ENCODE peak calls at places on chromosomes 4 and X, in nine cellular contexts. U is esophagus squamous epithelium, T is prostate gland, H is IMR-90, P is body of pancreas, R is sigmoid colon, D is ovary, N is testis, O is upper lobe of left lung. K is an unnamed sample.

GRCh38 chr4:20370284-20370683 is 118.6 kb downstream of the SLIT2 start:
- DNase-seq in R (no peak), T (no peak), P (no peak), D (no peak), H (peak; percentile 85), O (no peak), U (no peak), N (no peak), K (no peak)

GRCh38 chr4:176902710-176903323 is 110.1 kb upstream of the VEGFC start:
- DNase-seq in R (no peak), U (no peak), H (peak; percentile 95), O (no peak), P (no peak), T (no peak), N (no peak), D (no peak), K (no peak)

GRCh38 chr4:140980426-140981200 is 152.7 kb downstream of the RNF150 start:
- DNase-seq in O (no peak), H (no peak), T (no peak), P (no peak), N (no peak), U (no peak), R (no peak), D (no peak), K (no peak)

GRCh38 chr4:2798399-2799301 is 5.8 kb downstream of the SH3BP2 start:
- DNase-seq in U (no peak), O (peak; percentile 87), T (no peak), R (peak; percentile 83), H (no peak), N (no peak), D (peak; percentile 34), P (no peak), K (peak; percentile 95)

GRCh38 chr4:88523325-88524129 is at the start of gene PYURF:
- DNase-seq in O (peak; percentile 98), H (peak; percentile 91), P (peak; percentile 96), U (peak; percentile 39), N (peak; percentile 97), R (peak; percentile 98), D (peak; percentile 94), T (peak; percentile 93), K (peak; percentile 96)

GRCh38 chrX:55908685-55909212 is 191.2 kb downstream of the RRAGB start:
- DNase-seq in R (no peak), H (no peak), O (peak; percentile 58), U (no peak), T (peak; percentile 4), N (peak; percentile 44), P (no peak), D (no peak), K (peak; percentile 72)

GRCh38 chr4:102285831-102286230 is 59.5 kb downstream of the SLC39A8 start:
- DNase-seq in R (no peak), O (no peak), U (no peak), T (no peak), P (no peak), H (no peak), D (no peak), N (no peak), K (no peak)

GRCh38 chr4:176435891-176436499 is 116.2 kb downstream of the SPCS3 start:
- DNase-seq in R (no peak), P (no peak), D (no peak), H (peak; percentile 51), T (no peak), N (no peak), U (no peak), O (no peak), K (no peak)

GRCh38 chr4:40152642-40153041 is 44.2 kb upstream of the RHOH start:
- DNase-seq in D (no peak), O (no peak), P (no peak), H (no peak), R (no peak), U (no peak), N (no peak), T (no peak), K (no peak)

GRCh38 chr4:183832776-183833450 is 72.2 kb upstream of the STOX2 start:
- DNase-seq in R (no peak), H (no peak), T (no peak), O (no peak), P (no peak), D (no peak), U (no peak), N (no peak), K (no peak)

GRCh38 chrX:151151668-151152267 is 24.6 kb upstream of the GPR50 start:
- DNase-seq in P (peak; percentile 33), R (no peak), U (no peak), T (peak; percentile 15), O (no peak), N (peak; percentile 46), D (no peak), H (peak; percentile 54), K (no peak)

GRCh38 chr4:6494431-6495295 is 22.2 kb upstream of the PPP2R2C start:
- DNase-seq in P (no peak), D (no peak), N (no peak), U (no peak), O (peak; percentile 57), H (no peak), T (no peak), R (no peak), K (no peak)

GRCh38 chrX:73859622-73860021 is 296.6 kb downstream of the CHIC1 start:
- DNase-seq in H (no peak), R (no peak), T (no peak), N (no peak), U (no peak), P (no peak), O (no peak), D (no peak), K (no peak)

GRCh38 chr4:118288097-118288496 is 64.7 kb downstream of the PRSS12 start:
- DNase-seq in N (no peak), T (no peak), D (no peak), U (no peak), H (peak; percentile 97), P (no peak), O (no peak), R (no peak), K (no peak)

GRCh38 chrX:77453190-77453589 is 6.0 kb downstream of the FGF16 start:
- DNase-seq in O (no peak), P (no peak), T (no peak), R (no peak), H (no peak), U (no peak), D (no peak), N (no peak), K (no peak)

GRCh38 chr4:31246856-31247255 is 526.7 kb downstream of the PCDH7 start:
- DNase-seq in T (no peak), D (no peak), H (no peak), O (no peak), U (no peak), R (no peak), P (no peak), N (no peak), K (no peak)

GRCh38 chr4:8657381-8657776 is 64.8 kb downstream of the CPZ start:
- DNase-seq in P (no peak), N (no peak), U (no peak), O (no peak), H (no peak), R (peak; percentile 30), D (no peak), T (no peak), K (no peak)

GRCh38 chr4:158823461-158823873 is 54.6 kb downstream of the FNIP2 start:
- DNase-seq in T (no peak), D (no peak), N (no peak), H (peak; percentile 58), P (no peak), R (no peak), U (no peak), O (no peak), K (no peak)

GRCh38 chrX:130857207-130857606 is 45.8 kb downstream of the ENOX2 start:
- DNase-seq in U (no peak), O (no peak), H (no peak), P (no peak), T (no peak), N (no peak), R (no peak), D (no peak), K (no peak)
- H3K27me3 ChIP-seq in U (no peaks in the 10 kb centered on the region), O (no peaks in the 10 kb centered on the region), H (no peaks in the 10 kb centered on the region), P (no peaks in the 10 kb centered on the region), T (no peaks in the 10 kb centered on the region), N (no peaks in the 10 kb centered on the region), R (no peaks in the 10 kb centered on the region), D (no peaks in the 10 kb centered on the region), K (no peaks in the 10 kb centered on the region)

DNA sequence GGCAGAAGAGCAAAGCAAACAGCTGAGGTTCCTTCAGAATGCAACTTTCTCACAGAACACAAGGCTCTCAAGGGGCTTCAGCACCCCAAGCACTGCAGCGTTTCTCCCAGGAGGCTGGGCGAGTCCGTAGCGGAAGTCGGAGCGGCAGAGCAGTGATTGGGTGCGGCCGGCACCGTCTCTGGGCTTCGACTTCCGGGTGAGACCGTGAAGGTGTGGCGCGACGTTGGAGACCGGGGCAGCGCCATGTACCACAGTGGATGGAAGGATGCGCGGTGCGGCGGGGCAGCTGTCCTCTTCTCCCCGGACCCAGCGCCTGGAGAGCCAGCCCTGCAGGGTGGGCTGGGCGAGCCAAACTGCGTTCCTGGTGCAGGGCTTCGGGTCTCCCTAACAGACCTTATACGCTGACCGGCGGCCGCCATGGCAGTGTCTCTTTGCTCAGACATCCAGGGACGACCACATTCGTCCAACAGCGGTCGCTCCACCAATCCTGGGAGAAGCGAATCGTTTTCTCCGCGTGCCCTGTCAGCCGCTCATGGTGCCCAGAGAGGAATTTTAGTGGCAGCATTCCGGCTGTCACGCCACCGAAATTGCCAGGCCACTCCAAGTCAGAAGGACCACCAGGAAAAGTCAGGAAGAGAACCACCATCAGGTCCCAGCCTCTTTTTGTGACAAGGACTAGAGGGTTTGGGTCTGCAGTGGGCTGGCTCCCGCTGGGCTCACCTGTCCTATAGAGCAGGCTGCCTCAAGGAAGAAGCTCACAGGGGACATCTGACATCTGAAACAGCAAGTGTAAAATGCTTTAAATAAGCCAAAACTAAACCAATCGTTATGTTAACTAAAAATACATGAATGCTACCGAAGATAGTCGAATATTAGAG is 20.5 kb downstream of the TRIM61 start:
- DNase-seq in H (peak; percentile 65), N (peak; percentile 92), T (peak; percentile 81), U (peak; percentile 24), P (peak; percentile 70), O (peak; percentile 90), D (peak; percentile 63), R (peak; percentile 73), K (peak; percentile 92)
- TF ChIP-seq POLR2A in H (no peak), N (no peak), T (no peak), U (no peak), P (peak; percentile 36), O (no peak), D (no peak), R (no peak), K (no peak)

GRCh38 chr4:180953572-180953971 is 1289.6 kb upstream of the TENM3 start:
- DNase-seq in U (no peak), O (no peak), D (no peak), T (no peak), P (no peak), N (no peak), R (no peak), H (peak; percentile 4), K (no peak)
- TF ChIP-seq CTCF in U (no peak), O (no peak), D (no peak), T (no peak), P (no peak), N (no peak), R (no peak), H (peak; percentile 16), K (no peak)

DNA sequence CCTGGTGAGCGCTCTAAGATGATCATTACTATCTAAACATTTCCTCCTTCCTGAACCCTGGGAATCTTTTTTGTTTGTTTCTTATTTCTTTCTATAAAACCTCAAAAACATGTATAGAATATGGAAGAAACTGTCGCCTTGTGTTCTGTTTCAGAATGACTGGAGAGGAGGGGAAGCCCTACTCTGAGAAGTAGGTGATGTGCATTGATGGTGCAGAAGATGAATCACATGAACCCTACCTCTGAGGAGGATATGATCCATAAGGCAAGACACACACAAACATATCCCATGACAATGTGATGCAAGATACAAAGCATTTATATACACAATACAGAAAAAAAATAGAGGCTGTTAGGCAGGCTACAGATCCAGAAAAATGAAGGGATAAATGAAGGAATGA is 219.9 kb upstream of the GYPA start:
- DNase-seq in R (no peak), U (no peak), O (no peak), N (no peak), T (no peak), D (no peak), H (no peak), P (no peak), K (no peak)
- H3K27me3 ChIP-seq in R (no peaks in the 10 kb centered on the region), U (no peaks in the 10 kb centered on the region), O (no peaks in the 10 kb centered on the region), N (no peaks in the 10 kb centered on the region), T (no peaks in the 10 kb centered on the region), D (no peaks in the 10 kb centered on the region), H (peaks cover 16% of the 10 kb centered on the region), P (no peaks in the 10 kb centered on the region), K (peaks cover 11% of the 10 kb centered on the region)